ENCODE peak calls at places on chromosomes 1 and 21, in nine cellular contexts. Y, P, S, I, L, V, F, D and O are unnamed samples. For H3K4me1, the result is how much of the 10 kb centered on the place peaks cover.

GRCh38 chr1:66436378-66437135 is 97.4 kb upstream of the SGIP1 start:
- DNase-seq in V (peak), I (peak), Y (no peak), L (no peak), D (no peak), F (peak), S (no peak), P (peak), O (peak)

GRCh38 chr1:109821831-109822745 is 58.4 kb upstream of the EPS8L3 start:
- DNase-seq in F (peak), S (peak), L (no peak), Y (no peak), D (no peak), V (peak), P (peak), I (peak), O (no peak)

GRCh38 chr21:45767071-45768006 is 123.8 kb downstream of the PCBP3 start:
- DNase-seq in F (peak), L (no peak), D (no peak), Y (no peak), I (no peak), P (peak), S (no peak), V (no peak), O (no peak)

GRCh38 chr1:16300436-16300835 is 51.8 kb downstream of the FBXO42 start:
- DNase-seq in P (no peak), V (no peak), Y (no peak), L (no peak), F (no peak), S (no peak), I (no peak), D (no peak), O (no peak)

GRCh38 chr1:172363852-172364251 is 56.6 kb upstream of the C1orf105 start:
- DNase-seq in F (no peak), I (no peak), D (no peak), P (no peak), V (no peak), Y (no peak), S (no peak), L (no peak), O (no peak)

GRCh38 chr1:161954050-161954449 is 69.6 kb downstream of the OLFML2B start:
- DNase-seq in S (no peak), L (no peak), F (no peak), Y (no peak), D (no peak), I (no peak), P (peak), V (no peak), O (no peak)

GRCh38 chr1:203361843-203362524 is 11.1 kb upstream of the FMOD start:
- DNase-seq in D (no peak), S (no peak), P (peak), L (no peak), V (no peak), Y (no peak), I (no peak), F (peak), O (no peak)

GRCh38 chr1:35568975-35569395 is 4.1 kb upstream of the TFAP2E start:
- DNase-seq in D (peak), V (peak), P (peak), Y (no peak), L (peak), S (peak), F (peak), I (peak), O (peak)

GRCh38 chr1:1306661-1307260 is 969 bp downstream of the ACAP3 start:
- DNase-seq in F (no peak), P (no peak), V (no peak), Y (no peak), L (no peak), I (no peak), S (no peak), D (no peak), O (no peak)

GRCh38 chr1:44256762-44257554 is 43.7 kb downstream of the DMAP1 start:
- DNase-seq in Y (no peak), I (no peak), D (no peak), V (no peak), F (no peak), L (no peak), P (no peak), S (no peak), O (no peak)

GRCh38 chr1:185627136-185627535 is 107.1 kb upstream of the HMCN1 start:
- DNase-seq in F (no peak), V (no peak), D (no peak), I (no peak), S (no peak), L (no peak), Y (no peak), P (no peak), O (no peak)

GRCh38 chr1:3060601-3061551 is 8.1 kb upstream of the PRDM16 start:
- DNase-seq in I (peak), D (no peak), F (no peak), L (peak), P (peak), S (no peak), V (no peak), Y (no peak), O (no peak)

GRCh38 chr1:4086085-4086850 is 186.2 kb upstream of the C1orf174 start:
- DNase-seq in S (no peak), Y (no peak), D (no peak), V (no peak), F (no peak), P (no peak), L (no peak), I (no peak), O (no peak)

GRCh38 chr21:31554511-31555022 is 104.9 kb upstream of the SOD1 start:
- DNase-seq in Y (peak), L (peak), F (peak), P (peak), I (peak), V (no peak), D (no peak), S (no peak), O (peak)

GRCh38 chr1:54989473-54989872 is 9.0 kb downstream of the TMEM61 start:
- DNase-seq in L (no peak), D (no peak), I (no peak), V (no peak), F (no peak), Y (no peak), P (no peak), S (no peak), O (no peak)

GRCh38 chr1:169892819-169893644 is 664 bp downstream of the SCYL3 start:
- DNase-seq in V (peak), L (peak), D (peak), I (no peak), F (peak), S (peak), Y (no peak), P (peak), O (peak)

GRCh38 chr1:31326461-31326860 is 29.6 kb downstream of the ZCCHC17 start:
- DNase-seq in I (no peak), D (no peak), F (no peak), P (no peak), S (no peak), V (no peak), Y (no peak), L (no peak), O (no peak)

DNA sequence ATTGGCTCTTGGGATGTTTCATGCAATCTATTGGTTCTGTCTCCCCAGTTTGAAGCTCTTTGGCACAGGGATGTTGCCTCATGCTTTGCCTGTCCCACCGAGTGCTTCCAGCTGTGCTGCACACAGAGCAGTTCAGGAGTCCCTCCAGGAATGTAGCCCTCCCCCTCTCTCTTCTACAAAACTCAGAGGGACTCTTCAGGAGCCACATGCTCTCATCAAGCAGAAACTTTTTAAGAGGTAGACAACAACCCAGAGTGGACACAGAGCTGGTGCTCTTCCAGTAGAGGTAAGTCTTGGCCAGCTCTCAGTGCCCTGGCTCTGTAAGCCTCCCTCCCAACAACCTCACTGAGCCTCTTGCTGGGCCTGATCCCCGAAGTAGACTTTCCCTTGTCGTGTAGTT is 11.6 kb upstream of the ZNF697 start:
- DNase-seq in P (no peak), D (no peak), L (peak), S (no peak), Y (no peak), F (peak), V (no peak), I (peak), O (no peak)
- H3K4me2 ChIP-seq in P (no peak), D (no peak), L (no peak), S (no peak), Y (no peak), F (no peak), V (no peak), I (no peak), O (no peak)

GRCh38 chr1:12172959-12173358 is 6.2 kb downstream of the TNFRSF1B start:
- DNase-seq in L (no peak), Y (no peak), I (no peak), S (peak), P (no peak), D (no peak), F (no peak), V (no peak), O (no peak)
- H3K4me3 ChIP-seq in L (no peak), Y (no peak), I (no peak), S (no peak), P (no peak), D (no peak), F (no peak), V (no peak), O (no peak)

DNA sequence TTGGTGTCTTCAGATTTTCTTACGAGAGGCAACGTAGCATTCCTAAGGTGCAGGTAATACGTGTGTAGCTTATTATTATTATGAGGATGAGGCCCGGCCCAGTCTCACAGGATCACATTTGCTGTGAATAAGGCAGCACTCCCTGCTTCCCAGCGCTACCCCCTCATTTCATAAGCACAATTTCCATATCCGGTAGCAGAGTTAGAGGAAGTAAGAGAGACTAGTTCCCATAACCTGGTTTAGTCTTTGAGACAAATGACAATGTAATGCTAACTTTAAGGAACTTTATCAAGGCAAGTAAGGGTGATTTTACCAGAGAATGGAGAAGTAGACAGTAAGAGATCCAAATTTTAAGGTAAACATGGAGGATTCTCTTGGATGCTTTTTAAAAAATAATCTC is 14.6 kb upstream of the LMO4 start:
- DNase-seq in S (no peak), Y (no peak), L (no peak), D (no peak), I (no peak), V (no peak), P (no peak), F (no peak), O (no peak)
- H3K4me1 ChIP-seq in S (under half), Y (under half), L (under half), D (under half), I (under half), V (under half), P (under half), F (under half), O (under half)

DNA sequence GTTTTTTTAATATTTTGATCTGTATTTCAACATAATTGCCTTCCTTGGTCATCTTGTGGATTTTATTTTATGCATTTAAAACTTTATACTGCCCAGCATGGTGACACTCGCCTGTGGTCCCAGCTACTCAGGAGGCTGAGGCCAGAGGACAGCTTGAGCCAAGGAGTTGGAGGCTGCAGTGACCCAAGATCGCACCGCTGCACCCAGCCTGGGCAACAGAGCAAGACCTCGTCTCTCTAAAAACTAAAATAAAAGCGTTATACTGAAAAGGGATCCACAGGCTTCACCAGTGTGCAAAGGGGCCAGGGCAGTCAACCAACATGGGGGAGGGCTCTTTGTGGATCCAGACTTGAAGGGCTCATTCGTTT is 1.4 kb downstream of the NID1 start:
- DNase-seq in L (no peak), V (no peak), D (no peak), F (no peak), I (no peak), P (no peak), S (no peak), Y (no peak), O (no peak)
- H3K4me2 ChIP-seq in L (peak), V (peak), D (no peak), F (peak), I (peak), P (peak), S (no peak), Y (peak), O (no peak)

GRCh38 chr1:25971882-25972180 is 26.0 kb downstream of the PAFAH2 start:
- DNase-seq in L (no peak), P (no peak), V (no peak), Y (no peak), D (no peak), I (no peak), S (no peak), F (no peak), O (no peak)
- H3K4me3 ChIP-seq in L (no peak), P (no peak), V (no peak), Y (no peak), D (peak), I (no peak), S (no peak), F (no peak), O (no peak)

GRCh38 chr1:34127006-34128000 is 37.7 kb downstream of the CSMD2 start:
- DNase-seq in P (no peak), F (no peak), D (no peak), Y (no peak), I (no peak), S (no peak), V (no peak), L (no peak), O (no peak)
- H3K4me1 ChIP-seq in P (under half), F (under half), D (under half), Y (under half), I (under half), S (under half), V (under half), L (under half), O (under half)

GRCh38 chr1:225462714-225463574 is 35.1 kb upstream of the LBR start:
- DNase-seq in S (no peak), Y (no peak), F (no peak), V (no peak), D (no peak), L (peak), P (no peak), I (no peak), O (no peak)

GRCh38 chr1:225466848-225467192 is 39.0 kb upstream of the LBR start:
- DNase-seq in F (no peak), P (no peak), V (no peak), Y (no peak), D (no peak), L (no peak), S (no peak), I (no peak), O (no peak)

GRCh38 chr1:225465793-225466517 is 38.1 kb upstream of the LBR start:
- DNase-seq in D (no peak), L (no peak), P (no peak), Y (no peak), I (no peak), V (no peak), F (no peak), S (no peak), O (no peak)

GRCh38 chr1:225467193-225468020 is 39.6 kb upstream of the LBR start:
- DNase-seq in V (no peak), L (no peak), P (no peak), I (no peak), D (peak), Y (no peak), S (peak), F (no peak), O (peak)

DNA sequence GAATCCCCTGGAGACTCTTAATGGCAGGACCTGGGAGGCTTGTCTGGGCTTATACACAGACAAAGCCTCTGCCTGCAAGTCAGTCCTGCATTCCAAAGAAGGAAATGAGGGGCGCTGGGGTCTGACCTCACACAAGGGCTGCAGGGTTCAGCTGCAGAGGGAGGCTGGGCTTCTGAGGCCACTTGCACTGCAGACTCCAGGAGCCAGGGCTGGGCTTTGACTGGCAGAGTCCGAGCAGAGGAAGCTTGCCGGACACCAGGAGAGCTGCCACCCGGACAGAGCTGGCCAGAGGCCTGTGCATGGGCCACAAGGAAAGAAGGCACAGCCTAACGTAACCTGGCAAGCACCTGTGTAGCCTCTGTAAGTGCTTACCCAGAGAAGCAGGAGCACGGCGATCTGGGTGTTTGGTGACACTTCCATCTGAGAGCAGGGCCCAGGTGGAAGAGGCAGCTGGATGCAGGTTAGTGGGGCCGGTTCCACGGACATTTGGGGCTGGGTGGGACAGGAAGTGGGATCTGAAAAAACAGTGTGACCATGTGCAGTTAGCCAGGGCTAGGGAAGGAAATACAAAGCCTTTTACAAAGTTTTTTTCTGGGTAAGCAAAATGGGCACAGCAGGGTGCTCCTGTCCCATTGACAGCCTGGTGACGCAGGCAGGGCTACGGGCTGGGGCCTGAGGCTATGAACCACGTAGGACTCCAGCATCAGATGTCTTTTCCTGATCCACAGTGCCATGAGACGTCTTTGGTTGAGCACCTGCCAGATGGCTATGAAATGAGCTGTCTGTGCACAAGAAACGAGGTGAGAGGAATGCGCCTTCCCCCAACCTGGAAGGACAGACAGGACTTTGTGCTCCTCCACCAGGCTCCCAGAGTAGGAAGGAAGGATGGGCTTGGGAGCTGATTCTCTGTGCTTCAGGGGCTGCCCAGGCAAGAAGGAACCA is 37.3 kb upstream of the LBR start:
- DNase-seq in I (peak), F (no peak), L (peak), Y (peak), V (no peak), P (no peak), S (no peak), D (no peak), O (no peak)
- H3K4me2 ChIP-seq in I (no peak), F (no peak), L (peak), Y (peak), V (no peak), P (no peak), S (no peak), D (no peak), O (no peak)

GRCh38 chr1:207300970-207301369 is 20.5 kb upstream of the CD55 start:
- DNase-seq in P (no peak), Y (no peak), S (no peak), V (no peak), L (no peak), F (no peak), I (peak), D (no peak), O (no peak)

GRCh38 chr1:207302618-207303408 is 18.7 kb upstream of the CD55 start:
- DNase-seq in V (no peak), F (no peak), S (peak), L (no peak), D (no peak), Y (no peak), I (no peak), P (no peak), O (no peak)

GRCh38 chr1:207298186-207298585 is 23.3 kb upstream of the CD55 start:
- DNase-seq in D (no peak), I (no peak), F (no peak), P (no peak), V (no peak), Y (no peak), S (no peak), L (no peak), O (no peak)

DNA sequence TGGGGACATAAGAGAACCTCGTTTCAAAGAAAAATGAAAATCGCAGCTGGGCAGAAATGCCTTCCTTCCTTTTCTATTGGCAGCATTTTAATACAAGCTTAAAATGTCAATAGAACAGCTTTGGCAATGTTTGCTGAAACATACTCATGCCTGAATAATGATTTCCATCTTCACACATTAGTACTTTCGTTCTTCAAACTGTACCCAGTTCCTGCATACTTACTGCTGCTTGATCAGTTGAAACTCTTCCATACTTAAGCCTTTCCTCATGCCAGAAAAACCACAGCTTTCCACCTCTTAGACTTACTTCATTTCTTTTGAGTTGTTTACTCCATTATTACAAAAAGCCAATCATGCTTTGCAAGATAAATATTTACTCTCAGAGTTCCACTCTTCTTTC is 22.8 kb upstream of the CD55 start:
- DNase-seq in L (no peak), S (no peak), P (peak), V (no peak), D (no peak), I (no peak), F (peak), Y (no peak), O (no peak)
- H3K4me3 ChIP-seq in L (no peak), S (no peak), P (no peak), V (no peak), D (no peak), I (no peak), F (no peak), Y (no peak), O (no peak)

GRCh38 chr1:183824295-183824694 is 19.4 kb downstream of the RGL1 start:
- DNase-seq in D (no peak), Y (no peak), P (no peak), V (no peak), S (no peak), I (no peak), L (no peak), F (no peak), O (no peak)
- H3K4me1 ChIP-seq in D (under half), Y (under half), P (under half), V (under half), S (under half), I (under half), L (under half), F (under half), O (under half)

DNA sequence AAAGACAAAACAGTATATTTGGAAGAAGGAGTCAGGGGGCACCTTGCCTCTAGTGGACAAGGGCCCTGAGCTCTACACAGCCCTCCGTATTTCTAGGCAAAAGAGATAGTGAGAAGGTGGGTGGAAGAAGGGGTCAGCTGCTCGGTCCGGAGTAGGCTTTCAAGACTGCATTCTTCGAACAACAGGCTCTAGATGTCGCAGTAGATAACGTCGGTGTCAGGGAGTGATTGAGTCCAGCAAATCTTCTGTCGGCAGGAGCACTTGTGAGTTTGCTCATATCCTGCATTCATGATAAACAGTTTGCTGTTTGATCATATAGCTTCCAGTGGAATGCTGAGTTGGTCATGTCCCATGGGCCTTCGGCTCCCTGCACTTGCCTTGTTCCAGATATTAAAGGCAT is 36.8 kb downstream of the DIPK1A start:
- DNase-seq in P (no peak), V (no peak), L (no peak), D (no peak), I (peak), Y (no peak), F (no peak), S (peak), O (no peak)
- H3K4me2 ChIP-seq in P (no peak), V (peak), L (no peak), D (no peak), I (no peak), Y (no peak), F (no peak), S (peak), O (no peak)